ENCODE peak calls at places on chromosomes 7 and 10, in eight cellular contexts. W, Y, X, B, O, S, Q and R are unnamed samples.

GRCh38 chr10:126101744-126102143 is 205.4 kb downstream of the FANK1 start:
- DNase-seq in W (peak), Y (no peak), X (no peak), B (no peak), O (no peak), S (peak), Q (no peak), R (no peak)

GRCh38 chr10:71665456-71665855 is 54.1 kb downstream of the C10orf105 start:
- DNase-seq in W (no peak), Y (no peak), X (no peak), B (no peak), O (no peak), S (no peak), Q (no peak), R (no peak)

GRCh38 chr10:75276029-75276872 is 40.5 kb upstream of the COMTD1 start:
- DNase-seq in W (no peak), Y (no peak), X (no peak), B (no peak), O (no peak), S (no peak), Q (no peak), R (no peak)

GRCh38 chr7:37128644-37129043 is 320.0 kb downstream of the ELMO1 start:
- DNase-seq in W (no peak), Y (no peak), X (no peak), B (no peak), O (no peak), S (no peak), Q (no peak), R (no peak)

GRCh38 chr7:2209146-2209960 is 23.4 kb downstream of the MAD1L1 start:
- DNase-seq in W (peak), Y (peak), X (peak), B (peak), O (peak), S (peak), Q (peak), R (peak)

GRCh38 chr10:29957887-29958330 is 101.5 kb downstream of the JCAD start:
- DNase-seq in W (no peak), Y (peak), X (no peak), B (no peak), O (no peak), S (no peak), Q (no peak), R (no peak)

GRCh38 chr10:92662852-92663251 is 26.9 kb upstream of the HHEX start:
- DNase-seq in W (no peak), Y (no peak), X (no peak), B (no peak), O (no peak), S (no peak), Q (no peak), R (no peak)

GRCh38 chr7:159144756-159145543 is at the start of gene VIPR2:
- DNase-seq in W (no peak), Y (peak), X (no peak), B (no peak), O (no peak), S (no peak), Q (no peak), R (peak)

GRCh38 chr10:114477285-114477684 is 73.0 kb upstream of the AFAP1L2 start:
- DNase-seq in W (no peak), Y (peak), X (no peak), B (peak), O (no peak), S (no peak), Q (no peak), R (no peak)

GRCh38 chr7:226281-226882 is 34.0 kb downstream of the FAM20C start:
- DNase-seq in W (no peak), Y (peak), X (no peak), B (no peak), O (no peak), S (no peak), Q (no peak), R (no peak)

GRCh38 chr10:124225468-124226270 is 132.3 kb upstream of the CHST15 start:
- DNase-seq in W (peak), Y (no peak), X (no peak), B (no peak), O (no peak), S (no peak), Q (no peak), R (no peak)

GRCh38 chr7:29265208-29265923 is 70.8 kb downstream of the CHN2 start:
- DNase-seq in W (no peak), Y (no peak), X (no peak), B (no peak), O (no peak), S (peak), Q (no peak), R (no peak)

GRCh38 chr7:100682228-100682741 is 8.7 kb downstream of the GNB2 start:
- DNase-seq in W (no peak), Y (no peak), X (peak), B (no peak), O (no peak), S (no peak), Q (no peak), R (no peak)

GRCh38 chr7:94087664-94088352 is 83.7 kb upstream of the BET1 start:
- DNase-seq in W (peak), Y (no peak), X (peak), B (no peak), O (peak), S (peak), Q (peak), R (peak)

GRCh38 chr10:34528320-34528719 is 286.8 kb downstream of the PARD3 start:
- DNase-seq in W (no peak), Y (peak), X (no peak), B (peak), O (no peak), S (no peak), Q (no peak), R (no peak)

GRCh38 chr10:94423627-94424026 is 21.3 kb downstream of the TBC1D12 start:
- DNase-seq in W (no peak), Y (no peak), X (no peak), B (no peak), O (no peak), S (no peak), Q (no peak), R (no peak)

GRCh38 chr7:33062782-33063443 is 337 bp upstream of the NT5C3A start:
- DNase-seq in W (peak), Y (peak), X (peak), B (peak), O (peak), S (peak), Q (peak), R (peak)

GRCh38 chr7:30914611-30915601 is 3.3 kb downstream of the AQP1 start:
- DNase-seq in W (no peak), Y (peak), X (no peak), B (peak), O (no peak), S (no peak), Q (no peak), R (no peak)